ENCODE peak calls at places on chromosomes 2 and 18, in six cellular contexts. K is AG10803, F is ovary, R is choroid plexus epithelial cell, Y is tibial artery, E is colonic mucosa. C is an unnamed sample.

GRCh38 chr2:81266106-81266505 is 961.6 kb upstream of the LRRTM1 start:
- DNase-seq in K (no peak), F (no peak), R (no peak), Y (no peak), E (peak), C (no peak)

GRCh38 chr18:76838182-76838581 is 15.8 kb downstream of the ZNF236 start:
- DNase-seq in K (no peak), F (no peak), R (no peak), Y (no peak), E (no peak), C (no peak)

GRCh38 chr2:12759248-12759647 is 42.5 kb downstream of the TRIB2 start:
- DNase-seq in K (peak), F (no peak), R (peak), Y (no peak), E (no peak), C (no peak)

GRCh38 chr2:234258562-234259141 is 208.2 kb downstream of the SPP2 start:
- DNase-seq in K (no peak), F (no peak), R (no peak), Y (no peak), E (no peak), C (no peak)

GRCh38 chr2:160156665-160157064 is 43.4 kb downstream of the ITGB6 start:
- DNase-seq in K (peak), F (no peak), R (peak), Y (no peak), E (no peak), C (no peak)

GRCh38 chr2:157875720-157876065 is 437 bp downstream of the ACVR1 start:
- DNase-seq in K (no peak), F (peak), R (peak), Y (peak), E (peak), C (peak)

GRCh38 chr2:61114147-61114546 is 47.8 kb upstream of the C2orf74 start:
- DNase-seq in K (no peak), F (no peak), R (no peak), Y (no peak), E (no peak), C (no peak)

GRCh38 chr2:18413794-18414396 is 146.6 kb downstream of the RDH14 start:
- DNase-seq in K (peak), F (peak), R (peak), Y (peak), E (peak), C (no peak)

GRCh38 chr2:240364582-240364960 is 70.9 kb upstream of the GPC1 start:
- DNase-seq in K (no peak), F (no peak), R (no peak), Y (no peak), E (no peak), C (no peak)

GRCh38 chr18:60889442-60889841 is 443.8 kb upstream of the CDH20 start:
- DNase-seq in K (no peak), F (no peak), R (no peak), Y (no peak), E (no peak), C (no peak)

GRCh38 chr2:197198890-197199289 is 111.7 kb downstream of the ANKRD44 start:
- DNase-seq in K (no peak), F (peak), R (no peak), Y (peak), E (peak), C (no peak)

GRCh38 chr2:30147196-30147714 is 448 bp downstream of the YPEL5 start:
- DNase-seq in K (peak), F (no peak), R (no peak), Y (no peak), E (no peak), C (peak)

GRCh38 chr2:30148850-30149249 is 2.0 kb downstream of the YPEL5 start:
- DNase-seq in K (no peak), F (no peak), R (no peak), Y (no peak), E (no peak), C (no peak)

GRCh38 chr2:30149513-30149912 is 2.7 kb downstream of the YPEL5 start:
- DNase-seq in K (no peak), F (no peak), R (peak), Y (no peak), E (no peak), C (no peak)

GRCh38 chr2:30146337-30147195 is at the start of gene YPEL5:
- DNase-seq in K (peak), F (peak), R (peak), Y (peak), E (peak), C (peak)

GRCh38 chr2:30147715-30148611 is 1.2 kb downstream of the YPEL5 start:
- DNase-seq in K (peak), F (peak), R (peak), Y (peak), E (peak), C (peak)
- TF ChIP-seq CTCF in K (no peak), F (peak), R (peak), Y (peak), E (peak), C (peak)

GRCh38 chr2:237474511-237474911 is 12.5 kb upstream of the MLPH start:
- DNase-seq in K (no peak), F (peak), R (peak), Y (no peak), E (no peak), C (no peak)
- TF ChIP-seq CTCF in K (no peak), F (no peak), R (no peak), Y (no peak), E (no peak), C (no peak)

GRCh38 chr2:16201876-16202642 is 261.7 kb downstream of the MYCN start:
- DNase-seq in K (no peak), F (no peak), R (no peak), Y (no peak), E (peak), C (no peak)
- TF ChIP-seq CTCF in K (no peak), F (no peak), R (no peak), Y (no peak), E (no peak), C (no peak)

GRCh38 chr2:70603066-70603465 is 49.4 kb upstream of the TGFA start:
- DNase-seq in K (no peak), F (no peak), R (no peak), Y (no peak), E (no peak), C (no peak)
- TF ChIP-seq CTCF in K (no peak), F (no peak), R (no peak), Y (no peak), E (no peak), C (peak)

GRCh38 chr2:28754321-28754720 is 2.7 kb downstream of the PPP1CB start:
- DNase-seq in K (no peak), F (no peak), R (peak), Y (no peak), E (no peak), C (no peak)

GRCh38 chr2:28751102-28751955 is at the start of gene PPP1CB:
- DNase-seq in K (peak), F (peak), R (peak), Y (peak), E (peak), C (peak)

GRCh38 chr2:28751956-28752607 is 452 bp downstream of the PPP1CB start:
- DNase-seq in K (no peak), F (peak), R (no peak), Y (no peak), E (peak), C (no peak)

GRCh38 chr2:28752608-28752984 is 966 bp downstream of the PPP1CB start:
- DNase-seq in K (no peak), F (no peak), R (no peak), Y (no peak), E (no peak), C (no peak)

DNA sequence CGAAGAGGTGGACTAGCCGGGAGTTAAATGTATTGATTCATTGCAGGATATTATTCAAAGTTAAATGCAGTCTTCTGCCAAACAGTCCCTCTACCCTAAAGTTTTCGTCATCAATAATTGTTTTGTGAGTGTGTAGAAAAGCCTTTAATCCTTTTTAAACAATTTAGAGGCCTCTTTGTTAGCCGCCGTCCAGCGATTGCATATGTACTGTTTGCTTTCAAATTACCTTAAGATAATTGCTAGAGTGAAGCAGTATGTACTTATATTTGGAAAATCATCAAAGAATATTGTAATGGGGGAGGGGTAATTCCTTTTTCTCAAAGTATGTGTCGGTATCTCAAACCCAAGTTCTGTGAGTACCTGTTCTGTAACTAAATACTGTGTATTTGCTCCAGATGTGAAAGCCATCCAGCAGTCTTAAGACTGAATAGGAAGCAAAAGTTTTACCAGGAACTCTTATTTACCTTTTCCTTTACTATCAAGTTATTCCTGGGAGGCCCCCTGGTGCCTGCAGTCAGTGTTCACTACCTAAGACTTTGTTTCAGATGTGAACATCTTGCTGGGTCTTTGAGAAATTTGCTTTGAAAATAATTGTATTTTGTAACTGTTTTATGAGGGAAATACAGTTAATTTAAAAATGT is 1.5 kb downstream of the PPP1CB start:
- DNase-seq in K (peak), F (peak), R (peak), Y (peak), E (peak), C (no peak)
- TF ChIP-seq CTCF in K (peak), F (peak), R (peak), Y (peak), E (peak), C (peak)

GRCh38 chr2:3789246-3789645 is 85.9 kb downstream of the DCDC2C start:
- DNase-seq in K (peak), F (no peak), R (peak), Y (no peak), E (no peak), C (no peak)

GRCh38 chr2:3785890-3786273 is 82.5 kb downstream of the DCDC2C start:
- DNase-seq in K (no peak), F (no peak), R (no peak), Y (no peak), E (no peak), C (no peak)

GRCh38 chr2:3787768-3788167 is 84.4 kb downstream of the DCDC2C start:
- DNase-seq in K (no peak), F (no peak), R (no peak), Y (no peak), E (no peak), C (no peak)

GRCh38 chr2:3784731-3785130 is 81.4 kb downstream of the DCDC2C start:
- DNase-seq in K (peak), F (no peak), R (peak), Y (no peak), E (no peak), C (no peak)

DNA sequence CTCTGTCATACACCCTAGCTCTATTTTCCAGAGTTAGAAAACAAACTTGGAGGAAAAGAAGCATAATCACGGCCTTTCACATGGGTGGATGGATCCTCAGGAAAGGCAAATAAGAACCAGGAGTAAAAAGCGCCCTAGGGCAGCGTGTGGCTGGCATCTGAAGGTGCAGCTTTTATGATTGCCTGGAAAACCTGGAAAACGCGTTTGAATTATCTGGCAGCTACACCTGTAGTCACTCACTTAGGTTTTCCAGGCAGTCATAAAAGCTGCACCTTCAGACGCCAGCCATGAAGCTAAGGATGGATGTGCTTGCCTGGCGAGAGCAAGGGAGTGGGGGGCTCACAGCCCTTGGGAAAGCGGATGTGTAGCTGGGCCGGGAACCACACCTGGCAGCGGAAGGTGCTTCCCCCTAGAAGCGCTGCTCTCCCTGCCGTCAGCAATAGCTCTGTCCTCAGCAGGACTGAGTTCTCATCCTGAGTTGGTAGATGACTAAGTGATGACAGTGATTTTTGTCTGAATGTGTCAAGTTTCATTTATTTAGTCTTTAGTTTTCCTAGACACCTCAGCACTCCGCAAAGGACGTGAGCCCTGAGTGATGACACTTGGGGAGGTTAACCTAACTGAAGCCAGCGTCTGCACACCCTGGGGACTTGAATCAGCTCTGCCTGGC is 82.0 kb downstream of the DCDC2C start:
- DNase-seq in K (no peak), F (no peak), R (peak), Y (no peak), E (no peak), C (no peak)
- TF ChIP-seq CTCF in K (no peak), F (no peak), R (no peak), Y (no peak), E (no peak), C (no peak)

GRCh38 chr18:44323125-44323524 is 357.6 kb upstream of the SETBP1 start:
- DNase-seq in K (no peak), F (no peak), R (no peak), Y (no peak), E (no peak), C (no peak)
- TF ChIP-seq CTCF in K (no peak), F (no peak), R (no peak), Y (no peak), E (no peak), C (no peak)

DNA sequence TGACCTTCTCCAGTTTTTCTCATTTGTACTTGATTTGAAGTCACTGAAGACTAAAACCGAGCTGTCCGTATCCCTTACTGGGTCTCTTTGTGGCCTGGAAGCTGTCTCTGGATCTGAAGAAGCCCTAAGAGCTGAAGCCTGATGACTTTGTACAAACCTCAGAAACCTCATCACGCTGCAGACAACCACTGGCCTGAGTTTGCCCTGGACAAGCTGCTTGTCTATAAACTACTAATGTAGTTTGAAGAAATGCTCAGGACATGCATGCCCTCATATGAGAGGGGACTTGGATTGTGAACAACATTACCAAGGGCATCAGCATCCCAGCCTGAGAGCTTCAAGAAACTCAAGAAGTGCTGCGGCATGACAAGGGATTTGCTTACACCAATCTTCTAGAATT is 79.3 kb upstream of the CBLN2 start:
- DNase-seq in K (no peak), F (no peak), R (no peak), Y (no peak), E (no peak), C (no peak)
- TF ChIP-seq CTCF in K (no peak), F (no peak), R (no peak), Y (no peak), E (no peak), C (no peak)

GRCh38 chr2:172467382-172467781 is 40.0 kb downstream of the ITGA6 start:
- DNase-seq in K (no peak), F (no peak), R (peak), Y (no peak), E (no peak), C (no peak)
- TF ChIP-seq CTCF in K (no peak), F (no peak), R (peak), Y (no peak), E (no peak), C (peak)

GRCh38 chr2:27294928-27295327 is 12.7 kb downstream of the TRIM54 start:
- DNase-seq in K (no peak), F (no peak), R (no peak), Y (no peak), E (no peak), C (no peak)

GRCh38 chr2:27288610-27289009 is 6.4 kb downstream of the TRIM54 start:
- DNase-seq in K (no peak), F (no peak), R (no peak), Y (no peak), E (no peak), C (no peak)

GRCh38 chr2:27296466-27296865 is 11.8 kb downstream of the UCN start:
- DNase-seq in K (peak), F (no peak), R (no peak), Y (no peak), E (no peak), C (no peak)

GRCh38 chr2:27290571-27290970 is 8.3 kb downstream of the TRIM54 start:
- DNase-seq in K (no peak), F (no peak), R (no peak), Y (no peak), E (no peak), C (no peak)

GRCh38 chr2:27291865-27292264 is 9.6 kb downstream of the TRIM54 start:
- DNase-seq in K (no peak), F (no peak), R (no peak), Y (no peak), E (no peak), C (no peak)
- TF ChIP-seq CTCF in K (no peak), F (no peak), R (no peak), Y (no peak), E (no peak), C (no peak)

C was measured in type B pancreatic cell.